ENCODE peak calls at places on chromosome 7, in five cellular contexts. M is HTR-8/SVneo, Y is MCF 10A, W is left lung, N is immature natural killer cell. G is an unnamed sample.

GRCh38 chr7:84336303-84336702 is 141.7 kb upstream of the SEMA3A start:
- DNase-seq in M (no peak), W (no peak), Y (no peak), N (no peak), G (no peak)

GRCh38 chr7:138247081-138247480 is 170.8 kb downstream of the AKR1D1 start:
- DNase-seq in M (no peak), N (no peak), W (no peak), Y (no peak), G (no peak)

GRCh38 chr7:1520574-1521234 is 9.8 kb upstream of the MAFK start:
- DNase-seq in N (no peak), M (peak), W (peak), Y (peak), G (no peak)

GRCh38 chr7:42746226-42746625 is 165.6 kb downstream of the C7orf25 start:
- DNase-seq in Y (peak), M (no peak), W (no peak), N (no peak), G (no peak)

GRCh38 chr7:85030893-85031292 is 156.0 kb downstream of the SEMA3D start:
- DNase-seq in Y (peak), N (no peak), M (peak), W (no peak), G (no peak)

GRCh38 chr7:66110861-66111260 is 3.8 kb upstream of the CRCP start:
- DNase-seq in Y (peak), N (no peak), W (no peak), M (peak), G (no peak)

GRCh38 chr7:107327986-107328569 is 141.8 kb upstream of the GPR22 start:
- DNase-seq in N (no peak), Y (peak), M (peak), W (no peak), G (no peak)

GRCh38 chr7:87369216-87369615 is 23.8 kb downstream of the CROT start:
- DNase-seq in W (no peak), N (peak), M (no peak), Y (no peak), G (no peak)

GRCh38 chr7:130982160-130982638 is 248.2 kb upstream of the KLF14 start:
- DNase-seq in Y (peak), M (peak), W (no peak), N (peak), G (no peak)

GRCh38 chr7:111517441-111518037 is 44.8 kb downstream of the IMMP2L start:
- DNase-seq in Y (no peak), M (no peak), W (no peak), N (no peak), G (no peak)

GRCh38 chr7:112665709-112666108 is 124.5 kb downstream of the TMEM168 start:
- DNase-seq in N (no peak), M (no peak), Y (peak), W (no peak), G (no peak)

GRCh38 chr7:108529341-108529740 is 3.4 kb upstream of the PNPLA8 start:
- DNase-seq in W (no peak), M (no peak), N (no peak), Y (no peak), G (no peak)

GRCh38 chr7:139660317-139661042 is 117.3 kb downstream of the HIPK2 start:
- DNase-seq in M (no peak), W (no peak), N (no peak), Y (no peak), G (no peak)

GRCh38 chr7:1404881-1405548 is 54.3 kb downstream of the MICALL2 start:
- DNase-seq in Y (no peak), W (no peak), M (no peak), N (no peak), G (peak)

GRCh38 chr7:140345426-140345825 is 52.9 kb downstream of the SLC37A3 start:
- DNase-seq in N (no peak), M (no peak), Y (no peak), W (no peak), G (no peak)

G was measured in chondrocyte.